ENCODE peak calls at places on chromosomes 16 and 17, in ten cellular contexts. A, Y, H, V, W, I, P, U, X and T are unnamed samples.

GRCh38 chr17:29577778-29578211 is 9.3 kb downstream of the TP53I13 start:
- DNase-seq in X (no peak), W (no peak), A (no peak), H (no peak), V (peak), I (no peak), U (no peak), Y (no peak), P (no peak), T (no peak)

GRCh38 chr17:10683853-10684252 is 13.5 kb downstream of the SCO1 start:
- DNase-seq in H (peak), X (peak), I (no peak), U (no peak), V (no peak), P (peak), A (no peak), Y (peak), W (no peak), T (no peak)

GRCh38 chr17:19736071-19736470 is 12.0 kb downstream of the ALDH3A1 start:
- DNase-seq in U (no peak), I (no peak), X (no peak), A (no peak), H (no peak), Y (no peak), V (no peak), P (no peak), W (peak), T (no peak)

GRCh38 chr17:15920758-15921239 is 24.1 kb upstream of the ADORA2B start:
- DNase-seq in P (peak), A (peak), Y (no peak), I (no peak), V (no peak), X (peak), U (no peak), H (peak), W (no peak), T (no peak)

GRCh38 chr17:65388911-65389310 is 172.5 kb downstream of the AXIN2 start:
- DNase-seq in H (no peak), V (no peak), I (no peak), A (no peak), U (no peak), X (no peak), Y (no peak), P (no peak), W (no peak), T (no peak)

GRCh38 chr16:20396846-20397467 is 7.6 kb downstream of the PDILT start:
- DNase-seq in V (no peak), Y (no peak), A (no peak), W (no peak), X (no peak), I (no peak), H (no peak), P (no peak), U (no peak), T (no peak)

GRCh38 chr17:34633351-34633750 is 54.0 kb downstream of the TMEM132E start:
- DNase-seq in P (no peak), A (no peak), W (no peak), H (no peak), V (peak), I (no peak), Y (no peak), U (no peak), X (no peak), T (no peak)

GRCh38 chr17:49456172-49456965 is 38.7 kb upstream of the NGFR start:
- DNase-seq in X (peak), A (no peak), P (peak), W (no peak), U (no peak), H (no peak), Y (no peak), I (no peak), V (no peak), T (no peak)

GRCh38 chr17:7910711-7911110 is 5.4 kb downstream of the RNF227 start:
- DNase-seq in A (no peak), U (no peak), H (no peak), Y (no peak), P (no peak), I (no peak), W (no peak), X (no peak), V (no peak), T (no peak)

GRCh38 chr17:20852541-20853370 is 190.1 kb downstream of the USP22 start:
- DNase-seq in Y (peak), U (peak), P (peak), V (no peak), X (peak), H (no peak), A (no peak), I (no peak), W (peak), T (no peak)
- H3K4me3 ChIP-seq in Y (peak), U (peak), P (peak), V (peak), X (no peak), H (no peak), A (peak), I (no peak), W (peak), T (no peak)

DNA sequence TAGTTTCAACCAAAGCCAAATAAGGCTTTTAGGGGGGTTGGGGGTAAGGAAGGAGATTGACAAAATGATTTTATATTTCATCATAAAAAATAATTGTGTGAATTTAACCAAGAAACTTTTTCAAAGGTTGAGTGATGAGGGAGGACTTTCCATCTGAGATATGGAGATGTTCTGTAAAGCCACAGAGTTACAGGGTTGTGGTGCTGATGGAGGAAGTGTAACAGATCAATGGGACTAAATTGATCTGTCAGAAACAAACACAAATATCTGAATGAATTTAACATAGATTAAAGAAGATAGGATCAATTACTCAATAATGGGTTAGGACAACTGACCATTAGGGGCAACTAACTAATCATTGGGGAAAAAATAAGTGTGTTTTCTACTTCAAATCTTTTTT is 14.2 kb upstream of the PIK3R5 start:
- DNase-seq in X (no peak), A (no peak), H (no peak), V (no peak), P (no peak), U (no peak), I (no peak), Y (no peak), W (no peak), T (no peak)
- H3K27ac ChIP-seq in X (no peak), A (no peak), H (no peak), V (no peak), P (no peak), U (no peak), I (no peak), Y (no peak), W (no peak), T (no peak)

DNA sequence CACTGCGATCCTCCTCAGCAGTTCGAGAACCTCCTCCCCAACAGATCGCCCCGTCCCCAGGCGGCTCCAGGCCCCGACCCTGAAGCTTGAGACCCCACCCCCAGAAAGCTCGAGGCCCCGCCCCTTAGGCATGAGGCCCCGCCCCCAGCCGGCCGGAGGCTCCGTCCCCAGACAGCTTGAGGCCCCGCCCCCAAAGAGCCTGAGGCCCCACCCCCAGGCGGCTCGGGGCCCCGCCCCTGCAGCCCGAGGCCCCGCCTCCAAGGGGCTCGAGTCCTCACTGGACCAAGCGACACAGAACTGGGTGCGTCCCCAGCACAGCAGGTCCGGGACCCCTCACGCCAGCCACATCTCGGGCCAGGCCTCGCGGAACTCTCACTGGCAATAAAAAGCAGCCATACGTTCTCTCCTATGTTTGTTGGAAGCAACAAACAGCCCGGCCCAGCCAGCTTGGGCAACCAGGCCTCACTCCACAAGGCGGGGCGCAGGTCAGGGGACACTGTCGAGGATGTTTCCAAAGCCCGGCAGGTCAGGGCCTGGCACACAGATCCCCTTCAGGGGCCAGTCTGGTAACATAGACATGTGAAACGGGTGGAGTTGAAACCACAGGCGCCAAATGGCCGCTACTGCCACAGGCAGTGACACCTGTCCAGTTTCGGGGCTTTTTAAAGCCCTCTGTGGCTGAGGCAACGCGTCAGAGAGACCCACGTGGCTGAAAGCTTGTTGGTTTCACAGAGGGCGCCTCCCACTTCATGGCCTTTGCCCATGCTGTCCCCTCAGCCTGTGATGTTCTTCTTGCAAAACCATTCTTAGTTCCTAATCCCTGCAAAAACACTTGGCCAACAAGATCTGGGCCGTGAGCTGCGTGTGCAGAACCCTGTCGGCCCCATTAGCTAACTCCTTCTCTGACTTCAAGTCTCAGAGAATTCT is 224.2 kb downstream of the PARN start:
- DNase-seq in I (no peak), V (no peak), P (peak), A (no peak), U (peak), X (no peak), Y (peak), W (no peak), H (no peak), T (no peak)
- H3K4me3 ChIP-seq in I (no peak), V (no peak), P (no peak), A (no peak), U (no peak), X (no peak), Y (no peak), W (no peak), H (no peak), T (no peak)

DNA sequence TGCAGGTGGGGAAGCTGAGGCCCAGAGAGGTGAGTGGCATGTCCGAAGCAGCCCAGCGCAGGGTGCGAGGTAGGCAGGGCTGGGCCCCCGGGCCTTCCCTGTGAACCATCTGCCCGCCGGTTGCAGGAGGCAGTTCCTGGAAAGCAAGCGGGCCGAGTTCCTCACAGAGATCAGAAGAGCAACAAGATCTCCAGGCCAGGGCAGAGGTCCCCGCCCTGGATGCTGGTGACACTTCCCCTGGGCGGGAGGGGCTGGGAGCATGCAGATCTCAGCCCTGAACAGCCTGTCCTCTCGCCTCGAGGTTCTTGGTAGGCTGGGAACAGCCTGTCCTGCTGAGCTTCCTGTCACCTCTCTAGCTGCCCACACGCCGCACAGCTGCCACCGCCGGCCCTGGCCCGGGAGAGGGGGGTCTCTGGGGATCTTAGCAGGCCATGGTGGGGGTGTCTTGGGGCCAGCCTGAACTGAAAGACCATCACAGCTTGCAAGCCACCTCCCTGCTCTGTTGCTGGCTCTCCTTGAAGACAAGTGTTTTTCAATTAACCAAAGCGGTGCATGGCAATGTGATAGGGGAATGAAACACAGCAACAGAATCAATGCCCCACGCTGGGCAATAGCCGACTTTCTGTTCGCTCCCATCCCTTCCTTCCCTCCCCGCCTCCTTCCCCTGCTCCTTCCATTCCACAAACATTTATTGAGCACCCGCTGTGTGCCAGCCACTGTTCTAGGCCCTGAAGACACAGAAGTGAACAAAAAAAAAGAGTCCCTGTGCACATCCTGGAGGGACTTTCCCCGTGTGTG is 31.7 kb downstream of the SOCS1 start:
- DNase-seq in I (peak), V (peak), U (peak), Y (peak), W (peak), H (no peak), A (no peak), P (no peak), X (no peak), T (peak)
- H3K27ac ChIP-seq in I (peak), V (peak), U (no peak), Y (no peak), W (peak), H (no peak), A (no peak), P (no peak), X (no peak), T (no peak)